ENCODE peak calls at places on chromosomes 16 and 17, in four cellular contexts. R is IMR-90, E is neural progenitor cell, H is HCT116. X is an unnamed sample.
A peak's percentile ranks its signal among the peaks of the same experiment; 100 is the strongest.

GRCh38 chr17:2195729-2196128 is 107.9 kb downstream of the SMG6 start:
- DNase-seq in R (no peak), E (no peak), H (no peak), X (peak; percentile 86)

GRCh38 chr17:61335845-61336655 is 63.6 kb upstream of the TBX2 start:
- DNase-seq in R (peak; percentile 78), E (no peak), H (no peak), X (peak; percentile 90)

GRCh38 chr17:51355314-51356083 is 95.2 kb downstream of the UTP18 start:
- DNase-seq in R (no peak), E (no peak), H (no peak), X (no peak)

GRCh38 chr17:968812-969766 is 10.5 kb downstream of the NXN start:
- DNase-seq in R (no peak), E (no peak), H (peak; percentile 62), X (no peak)

GRCh38 chr17:64148699-64149098 is 18.8 kb upstream of the ERN1 start:
- DNase-seq in R (no peak), E (no peak), H (no peak), X (no peak)

GRCh38 chr16:88350922-88351321 is 31.8 kb upstream of the ZNF469 start:
- DNase-seq in R (no peak), E (no peak), H (no peak), X (no peak)

GRCh38 chr17:42891539-42892152 is 9.0 kb upstream of the G6PC1 start:
- DNase-seq in R (peak; percentile 33), E (peak; percentile 33), H (no peak), X (peak; percentile 32)

GRCh38 chr17:66275651-66276050 is 26.8 kb upstream of the PRKCA start:
- DNase-seq in R (peak; percentile 97), E (no peak), H (peak; percentile 97), X (peak; percentile 79)

GRCh38 chr16:19071811-19072777 is 4.7 kb downstream of the COQ7 start:
- DNase-seq in R (peak; percentile 56), E (peak; percentile 66), H (peak; percentile 47), X (peak; percentile 32)

GRCh38 chr16:57541754-57542435 is 548 bp upstream of the ADGRG5 start:
- DNase-seq in R (no peak), E (no peak), H (no peak), X (no peak)

GRCh38 chr17:36823850-36824677 is 113.2 kb upstream of the LHX1 start:
- DNase-seq in R (no peak), E (no peak), H (no peak), X (no peak)

GRCh38 chr17:19940722-19941464 is 36.7 kb downstream of the AKAP10 start:
- DNase-seq in R (peak; percentile 48), E (no peak), H (no peak), X (peak; percentile 38)

GRCh38 chr17:75502072-75502745 is 13.1 kb downstream of the CASKIN2 start:
- DNase-seq in R (no peak), E (no peak), H (no peak), X (no peak)

GRCh38 chr17:41695954-41696720 is 7.5 kb downstream of the EIF1 start:
- DNase-seq in R (peak; percentile 83), E (peak; percentile 91), H (peak; percentile 53), X (peak; percentile 67)

GRCh38 chr17:63996430-63997182 is 1.5 kb upstream of the PRR29 start:
- DNase-seq in R (no peak), E (peak; percentile 0), H (no peak), X (no peak)

GRCh38 chr17:33778505-33779398 is 476.3 kb upstream of the CCL2 start:
- DNase-seq in R (peak; percentile 69), E (peak; percentile 65), H (peak; percentile 15), X (peak; percentile 45)

GRCh38 chr16:69818811-69819587 is 56.9 kb downstream of the WWP2 start:
- DNase-seq in R (no peak), E (peak; percentile 31), H (no peak), X (no peak)

GRCh38 chr17:39923836-39924690 is 3.3 kb downstream of the ORMDL3 start:
- DNase-seq in R (peak; percentile 49), E (peak; percentile 51), H (no peak), X (no peak)

GRCh38 chr17:7438656-7439460 is 454 bp upstream of the FGF11 start:
- DNase-seq in R (no peak), E (no peak), H (no peak), X (no peak)

GRCh38 chr17:7437369-7437863 is 1.9 kb upstream of the FGF11 start:
- DNase-seq in R (no peak), E (no peak), H (no peak), X (no peak)

GRCh38 chr17:7435676-7436555 is 681 bp downstream of the TMEM102 start:
- DNase-seq in R (no peak), E (peak; percentile 63), H (peak; percentile 29), X (no peak)

GRCh38 chr17:7438050-7438614 is 1.2 kb upstream of the FGF11 start:
- DNase-seq in R (no peak), E (peak; percentile 88), H (no peak), X (no peak)

DNA sequence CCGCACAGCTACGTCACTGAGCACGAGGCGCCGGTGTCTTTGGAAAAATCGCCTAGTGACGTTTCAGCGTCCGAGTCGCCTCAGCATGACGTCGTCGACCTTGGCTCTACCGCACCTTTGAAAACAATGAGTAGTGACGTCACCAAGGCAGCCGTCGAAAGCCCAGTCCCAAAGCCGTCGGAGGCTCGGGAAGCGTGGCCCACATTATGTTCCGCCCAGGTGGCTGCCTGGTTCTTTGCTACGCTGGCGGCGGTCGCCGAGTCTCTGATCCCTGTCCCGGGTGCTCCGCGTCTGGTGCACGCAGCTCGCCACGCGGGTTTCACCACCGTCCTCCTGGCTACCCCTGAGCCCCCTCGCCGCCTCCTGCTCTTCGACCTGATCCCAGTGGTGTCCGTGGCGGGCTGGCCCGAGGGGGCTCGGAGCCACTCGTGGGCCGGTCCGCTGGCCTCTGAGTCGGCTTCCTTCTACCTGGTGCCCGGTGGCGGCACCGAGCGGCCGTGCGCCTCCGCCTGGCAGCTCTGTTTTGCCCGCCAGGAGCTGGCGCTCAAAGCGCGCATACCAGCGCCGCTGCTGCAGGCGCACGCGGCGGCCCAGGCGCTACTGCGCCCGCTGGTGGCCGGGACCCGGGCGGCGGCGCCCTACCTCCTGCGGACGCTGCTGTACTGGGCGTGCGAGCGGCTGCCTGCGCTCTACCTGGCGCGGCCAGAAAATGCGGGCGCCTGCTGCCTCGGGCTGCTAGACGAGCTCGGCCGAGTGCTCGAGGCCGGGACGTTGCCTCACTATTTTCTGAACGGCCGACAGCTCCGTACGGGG is 1.5 kb downstream of the TMEM102 start:
- DNase-seq in R (peak; percentile 75), E (peak; percentile 96), H (peak; percentile 79), X (peak; percentile 72)
- H3K4me1 ChIP-seq in R (peaks cover 8% of the 10 kb centered on the region), E (peaks cover 20% of the 10 kb centered on the region), H (peaks cover 13% of the 10 kb centered on the region), X (peaks cover 13% of the 10 kb centered on the region)

GRCh38 chr16:58815188-58815888 is 81.2 kb upstream of the GOT2 start:
- DNase-seq in R (no peak), E (no peak), H (no peak), X (no peak)

GRCh38 chr16:58820359-58820758 is 86.2 kb upstream of the GOT2 start:
- DNase-seq in R (no peak), E (no peak), H (no peak), X (no peak)

GRCh38 chr16:58809213-58809612 is 75.1 kb upstream of the GOT2 start:
- DNase-seq in R (no peak), E (no peak), H (no peak), X (no peak)

DNA sequence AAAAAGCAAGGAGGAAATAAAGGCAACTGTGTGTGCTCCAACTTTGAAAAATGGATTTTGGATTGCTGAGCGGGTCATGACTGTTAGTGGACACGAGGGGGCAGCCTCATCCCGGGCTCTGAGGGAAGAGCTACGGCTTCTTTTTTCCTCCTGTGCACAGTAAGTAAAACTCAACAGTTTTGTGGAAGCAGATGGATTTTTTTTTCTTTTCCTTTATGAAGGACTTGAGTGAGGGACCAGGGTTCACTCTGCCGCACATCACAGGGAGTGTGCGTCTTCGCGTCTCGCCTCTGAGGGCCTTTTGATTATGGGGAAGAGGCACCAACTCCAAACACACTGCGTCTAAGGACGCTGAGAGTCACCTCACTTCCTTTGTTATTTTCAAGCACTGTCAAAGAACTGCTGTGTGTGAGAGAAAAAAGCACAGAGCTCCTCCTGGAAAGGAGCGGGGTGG is 80.3 kb upstream of the GOT2 start:
- DNase-seq in R (peak; percentile 30), E (peak; percentile 74), H (peak; percentile 7), X (peak; percentile 36)
- H3K9ac ChIP-seq in R (peak overlapping the region; percentile 58), E (no peak overlapping the region), H (no peak overlapping the region), X (no peak overlapping the region)

GRCh38 chr17:81347437-81347836 is 47.8 kb upstream of the BAHCC1 start:
- DNase-seq in R (no peak), E (no peak), H (no peak), X (no peak)
- H3K4me1 ChIP-seq in R (peaks cover 6% of the 10 kb centered on the region), E (peaks cover 11% of the 10 kb centered on the region), H (peaks cover 38% of the 10 kb centered on the region), X (peaks cover 3% of the 10 kb centered on the region)

DNA sequence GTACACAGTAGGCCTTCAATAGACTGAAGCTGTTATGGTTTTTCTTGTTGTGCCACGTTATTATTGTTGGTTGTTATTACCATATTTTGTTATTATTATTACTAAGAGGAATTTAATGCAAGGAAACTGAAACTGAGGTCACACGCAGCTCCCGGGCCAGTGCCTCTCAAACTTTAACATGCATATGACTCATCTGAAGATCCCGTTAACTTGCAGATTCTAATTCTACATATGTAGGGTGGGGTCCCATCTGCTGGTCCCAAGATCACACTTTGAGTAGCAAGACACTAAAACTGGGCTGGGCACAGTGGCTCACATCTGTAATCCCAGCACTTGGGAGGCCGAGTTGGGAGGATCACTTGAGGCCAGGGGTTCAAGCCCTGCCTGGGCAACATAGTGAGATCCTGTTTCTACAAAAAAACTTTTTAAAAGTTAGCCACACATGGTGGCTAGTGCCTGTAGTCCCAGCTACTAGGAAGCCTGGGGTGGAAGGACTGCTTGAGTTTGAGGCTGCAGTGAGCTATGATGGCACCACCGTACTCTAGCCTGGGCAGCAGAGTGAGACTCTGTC is 904 bp downstream of the ACSM5 start:
- DNase-seq in R (no peak), E (no peak), H (no peak), X (no peak)
- H3K9ac ChIP-seq in R (no peak overlapping the region), E (no peak overlapping the region), H (no peak overlapping the region), X (no peak overlapping the region)

GRCh38 chr16:14306485-14307058 is 235.5 kb downstream of the MRTFB start:
- DNase-seq in R (no peak), E (no peak), H (no peak), X (no peak)
- H3K4me1 ChIP-seq in R (peaks cover 37% of the 10 kb centered on the region), E (peaks cover 48% of the 10 kb centered on the region), H (peaks cover 55% of the 10 kb centered on the region), X (peaks cover 26% of the 10 kb centered on the region)

GRCh38 chr17:4744999-4745969 is 5.6 kb upstream of the CXCL16 start:
- DNase-seq in R (no peak), E (peak; percentile 82), H (no peak), X (no peak)
- H3K9ac ChIP-seq in R (no peak overlapping the region), E (no peak overlapping the region), H (no peak overlapping the region), X (no peak overlapping the region)

X was measured in fibroblast of lung.